ENCODE peak calls at places on chromosomes 6 and 20, in six cellular contexts. One of them, this sample, is unnamed.

GRCh38 chr6:97572943-97573342 is 289.9 kb upstream of the MMS22L start:
- DNase-seq in GM23248: no peak
- DNase-seq in neural progenitor cell: no peak
- DNase-seq in hepatocyte: no peak
- DNase-seq in HCT116: no peak
- DNase-seq in GM23338: no peak
- DNase-seq in this sample: no peak

GRCh38 chr6:5012531-5012930 is 8.7 kb upstream of the RPP40 start:
- DNase-seq in hepatocyte: no peak
- DNase-seq in HCT116: no peak
- DNase-seq in GM23338: no peak
- DNase-seq in GM23248: peak; percentile 81
- DNase-seq in neural progenitor cell: no peak
- DNase-seq in this sample: no peak

GRCh38 chr6:2103644-2104523 is 141.5 kb downstream of the GMDS start:
- DNase-seq in GM23338: no peak
- DNase-seq in HCT116: peak; percentile 19
- DNase-seq in GM23248: peak; percentile 63
- DNase-seq in hepatocyte: peak; percentile 48
- DNase-seq in neural progenitor cell: no peak
- DNase-seq in this sample: peak; percentile 38

GRCh38 chr20:45765980-45766379 is 25.7 kb downstream of the WFDC3 start:
- DNase-seq in GM23338: peak; percentile 6
- DNase-seq in hepatocyte: no peak
- DNase-seq in GM23248: no peak
- DNase-seq in neural progenitor cell: no peak
- DNase-seq in HCT116: no peak
- DNase-seq in this sample: peak; percentile 5

GRCh38 chr6:27228963-27229477 is 18.5 kb upstream of the PRSS16 start:
- DNase-seq in hepatocyte: no peak
- DNase-seq in HCT116: no peak
- DNase-seq in GM23338: no peak
- DNase-seq in GM23248: no peak
- DNase-seq in neural progenitor cell: no peak
- DNase-seq in this sample: no peak

GRCh38 chr6:56374841-56375369 is 127.5 kb upstream of the COL21A1 start:
- DNase-seq in GM23338: no peak
- DNase-seq in HCT116: no peak
- DNase-seq in hepatocyte: no peak
- DNase-seq in neural progenitor cell: no peak
- DNase-seq in GM23248: peak; percentile 86
- DNase-seq in this sample: no peak

GRCh38 chr6:167350731-167351655 is 26.1 kb downstream of the TTLL2 start:
- DNase-seq in GM23338: peak; percentile 96
- DNase-seq in neural progenitor cell: peak; percentile 90
- DNase-seq in HCT116: peak; percentile 52
- DNase-seq in hepatocyte: peak; percentile 90
- DNase-seq in GM23248: peak; percentile 46
- DNase-seq in this sample: peak; percentile 36

GRCh38 chr20:17611290-17611539 is 41.3 kb downstream of the DSTN start:
- DNase-seq in GM23248: no peak
- DNase-seq in neural progenitor cell: no peak
- DNase-seq in GM23338: no peak
- DNase-seq in HCT116: no peak
- DNase-seq in hepatocyte: no peak
- DNase-seq in this sample: no peak

GRCh38 chr6:168437751-168438150 is 3.2 kb upstream of the SMOC2 start:
- DNase-seq in GM23248: no peak
- DNase-seq in GM23338: no peak
- DNase-seq in hepatocyte: no peak
- DNase-seq in HCT116: no peak
- DNase-seq in neural progenitor cell: no peak
- DNase-seq in this sample: no peak

GRCh38 chr6:71349395-71349794 is 60.8 kb downstream of the OGFRL1 start:
- DNase-seq in GM23338: peak; percentile 60
- DNase-seq in HCT116: peak; percentile 16
- DNase-seq in hepatocyte: peak; percentile 17
- DNase-seq in GM23248: peak; percentile 63
- DNase-seq in neural progenitor cell: peak; percentile 20
- DNase-seq in this sample: peak; percentile 61

GRCh38 chr6:133895573-133896343 is 6.8 kb downstream of the TCF21 start:
- DNase-seq in GM23338: peak; percentile 74
- DNase-seq in GM23248: peak; percentile 56
- DNase-seq in HCT116: no peak
- DNase-seq in hepatocyte: peak; percentile 32
- DNase-seq in neural progenitor cell: peak; percentile 63
- DNase-seq in this sample: no peak

GRCh38 chr6:111129003-111129402 is 41.7 kb downstream of the SLC16A10 start:
- DNase-seq in neural progenitor cell: no peak
- DNase-seq in HCT116: no peak
- DNase-seq in hepatocyte: no peak
- DNase-seq in GM23248: no peak
- DNase-seq in GM23338: no peak
- DNase-seq in this sample: no peak

GRCh38 chr6:69865126-69865525 is 1.2 kb upstream of the COL19A1 start:
- DNase-seq in GM23338: no peak
- DNase-seq in neural progenitor cell: no peak
- DNase-seq in HCT116: no peak
- DNase-seq in GM23248: peak; percentile 81
- DNase-seq in hepatocyte: no peak
- DNase-seq in this sample: no peak

GRCh38 chr20:44496976-44497375 is 21.3 kb downstream of the TTPAL start:
- DNase-seq in GM23248: peak; percentile 95
- DNase-seq in HCT116: peak; percentile 39
- DNase-seq in hepatocyte: no peak
- DNase-seq in neural progenitor cell: peak; percentile 37
- DNase-seq in GM23338: no peak
- DNase-seq in this sample: no peak

DNA sequence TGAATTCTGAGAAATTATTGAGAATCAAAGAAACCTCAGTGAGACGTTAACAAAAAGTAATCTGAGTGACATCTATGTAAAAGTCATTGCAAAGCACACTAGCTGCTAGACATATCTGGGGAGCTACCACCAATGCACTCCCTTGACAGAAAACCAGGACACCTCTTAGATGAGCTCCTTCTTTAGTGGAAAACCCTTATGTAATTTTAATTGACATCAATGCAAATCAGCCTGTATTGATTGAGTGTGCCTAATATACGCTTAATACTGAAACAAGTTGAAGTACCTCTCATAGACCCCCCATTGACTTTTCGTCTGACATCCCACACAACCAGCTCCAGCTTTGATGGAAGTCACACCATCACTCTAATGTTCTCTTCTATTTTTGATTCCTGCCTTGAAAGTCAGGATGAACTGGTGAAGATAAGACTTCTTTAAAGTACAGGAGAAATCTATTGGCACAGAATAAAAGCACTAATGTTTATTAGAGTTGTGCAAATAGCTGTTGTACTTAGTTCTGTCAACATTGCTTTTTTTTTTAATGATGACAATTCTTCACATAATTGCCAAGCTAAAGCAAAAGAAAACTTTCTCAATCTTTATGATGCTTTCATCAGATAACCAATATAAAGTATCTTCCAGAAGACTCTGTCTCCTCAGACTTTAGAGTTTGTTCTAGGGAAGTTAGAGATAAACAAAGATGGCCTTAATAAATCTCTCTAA is 98.0 kb upstream of the FAM8A1 start:
- DNase-seq in neural progenitor cell: no peak
- DNase-seq in hepatocyte: no peak
- DNase-seq in GM23248: no peak
- DNase-seq in HCT116: no peak
- DNase-seq in GM23338: no peak
- DNase-seq in this sample: no peak
- H3K27ac ChIP-seq in neural progenitor cell: no peak overlapping the region
- H3K27ac ChIP-seq in hepatocyte: no peak overlapping the region
- H3K27ac ChIP-seq in GM23248: no peak overlapping the region
- H3K27ac ChIP-seq in HCT116: no peak overlapping the region
- H3K27ac ChIP-seq in GM23338: no peak overlapping the region
- H3K27ac ChIP-seq in this sample: no peak overlapping the region

DNA sequence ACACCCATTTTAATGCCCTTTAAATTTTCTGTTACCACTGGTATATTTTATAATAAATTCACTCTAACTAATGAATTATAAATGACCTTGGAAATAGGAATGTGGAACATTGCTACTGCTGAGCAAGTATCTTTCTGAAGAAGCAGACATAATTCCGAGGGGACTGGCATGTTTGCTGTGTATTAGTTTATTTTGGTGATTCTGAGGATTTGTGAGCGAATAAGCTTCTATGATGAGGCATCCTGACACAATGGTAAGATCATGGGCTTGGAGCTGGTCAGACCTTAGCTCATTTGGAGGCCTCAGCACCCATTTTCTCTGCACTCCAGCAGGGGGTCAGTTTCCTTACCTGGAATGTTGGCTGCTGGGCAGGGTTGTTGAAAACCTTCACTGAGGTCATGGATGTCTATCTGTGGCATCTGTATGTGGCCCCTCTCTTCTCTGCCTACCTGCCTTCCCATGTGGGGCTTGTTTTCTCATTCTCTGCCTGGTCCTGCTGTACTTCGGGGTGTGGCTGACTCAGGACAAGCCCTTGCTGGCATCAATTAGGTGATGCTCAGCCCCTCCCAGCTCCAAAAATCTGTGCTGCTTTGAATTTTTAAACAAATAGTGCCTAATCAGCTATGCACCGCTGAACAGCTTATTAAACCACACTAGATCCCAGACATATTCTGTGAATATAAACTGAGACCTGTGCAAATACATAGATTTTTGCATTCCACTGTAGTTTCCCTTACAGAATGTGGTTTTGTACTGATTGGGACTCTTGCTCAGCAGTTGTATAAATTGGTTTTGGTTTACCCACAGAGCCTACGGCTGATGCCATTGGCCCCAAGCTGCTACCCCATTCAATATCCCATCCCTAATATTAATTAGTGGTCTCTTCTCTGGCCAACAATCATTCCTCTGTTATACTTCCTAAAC is 10.7 kb downstream of the ARID1B start:
- DNase-seq in neural progenitor cell: peak; percentile 16
- DNase-seq in GM23248: peak; percentile 37
- DNase-seq in GM23338: peak; percentile 31
- DNase-seq in hepatocyte: no peak
- DNase-seq in HCT116: no peak
- DNase-seq in this sample: peak; percentile 25
- H3K4me1 ChIP-seq in neural progenitor cell: peaks cover 55% of the 10 kb centered on the region
- H3K4me1 ChIP-seq in GM23248: peaks cover 18% of the 10 kb centered on the region
- H3K4me1 ChIP-seq in GM23338: peaks cover 73% of the 10 kb centered on the region
- H3K4me1 ChIP-seq in hepatocyte: peaks cover 24% of the 10 kb centered on the region
- H3K4me1 ChIP-seq in HCT116: no peaks in the 10 kb centered on the region
- H3K4me1 ChIP-seq in this sample: peaks cover 93% of the 10 kb centered on the region

DNA sequence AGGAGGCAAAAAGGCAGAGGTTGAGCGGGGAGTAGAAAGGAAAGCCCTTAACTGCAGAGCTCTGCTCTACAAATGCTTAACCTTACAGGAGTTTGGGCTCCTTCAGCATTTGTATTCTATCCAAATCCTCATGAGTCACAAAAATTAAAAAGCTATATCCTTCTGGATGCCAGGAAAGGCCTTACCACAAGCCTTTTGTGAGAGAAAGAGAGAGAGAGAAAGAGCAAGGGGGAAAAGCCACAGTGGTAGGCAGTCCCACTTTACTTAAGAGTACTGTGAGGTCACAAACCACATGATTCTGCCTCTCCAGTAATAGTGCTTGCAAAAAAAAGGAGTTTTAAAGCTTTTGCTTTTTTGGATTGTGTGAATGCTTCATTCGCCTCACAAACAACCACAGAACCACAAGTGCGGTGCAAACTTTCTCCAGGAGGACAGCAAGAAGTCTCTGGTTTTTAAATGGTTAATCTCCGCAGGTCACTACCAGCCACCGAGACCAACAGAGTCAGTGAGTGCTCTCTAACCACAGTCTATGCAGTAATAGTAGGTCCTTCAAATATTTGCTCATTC is at the start of gene RUNX2:
- DNase-seq in HCT116: no peak
- DNase-seq in GM23248: peak; percentile 83
- DNase-seq in GM23338: peak; percentile 28
- DNase-seq in neural progenitor cell: no peak
- DNase-seq in hepatocyte: peak; percentile 8
- DNase-seq in this sample: no peak
- TF ChIP-seq EZH2phosphoT487 in HCT116: no peak
- TF ChIP-seq EZH2phosphoT487 in GM23248: no peak
- TF ChIP-seq EZH2phosphoT487 in GM23338: no peak
- TF ChIP-seq EZH2phosphoT487 in neural progenitor cell: no peak
- TF ChIP-seq EZH2phosphoT487 in hepatocyte: no peak
- TF ChIP-seq EZH2phosphoT487 in this sample: no peak

DNA sequence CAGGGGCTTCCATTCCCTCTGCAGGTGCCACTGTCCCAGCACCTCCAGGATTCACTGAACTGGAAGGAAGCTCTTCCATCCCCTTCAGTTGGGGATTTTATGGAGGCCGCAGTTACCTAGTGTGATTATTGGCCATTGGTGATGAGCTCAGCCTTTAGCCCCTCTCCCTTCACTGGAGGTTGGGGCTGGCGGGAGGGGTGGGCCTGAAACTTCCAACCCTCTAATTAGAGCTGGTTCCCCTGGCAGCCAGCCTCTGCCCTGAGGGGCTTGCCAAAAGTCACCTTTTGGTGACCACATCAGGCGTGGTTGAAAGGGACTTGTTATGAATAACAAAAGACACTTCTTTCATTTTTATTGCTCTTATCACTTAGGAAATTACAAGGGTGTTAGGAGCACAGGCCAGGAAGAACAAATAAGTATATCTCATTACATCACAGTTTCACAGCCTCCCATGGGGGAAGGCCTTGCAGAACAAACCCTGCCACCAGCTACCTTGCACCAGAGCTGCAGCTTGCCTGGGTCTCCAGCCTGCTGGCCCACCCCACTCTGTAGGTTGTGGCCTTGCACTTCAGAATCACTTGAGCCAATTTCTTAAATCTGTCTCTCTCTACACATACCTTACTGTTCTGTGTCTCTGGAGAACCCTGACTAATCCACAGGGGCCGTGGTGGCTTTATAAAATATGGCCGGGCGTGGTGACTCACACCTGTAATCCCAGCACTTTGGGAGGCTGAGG is 5.0 kb downstream of the PYGB start:
- DNase-seq in GM23338: no peak
- DNase-seq in HCT116: no peak
- DNase-seq in GM23248: no peak
- DNase-seq in neural progenitor cell: no peak
- DNase-seq in hepatocyte: peak; percentile 28
- DNase-seq in this sample: no peak
- H3K27ac ChIP-seq in GM23338: no peak overlapping the region
- H3K27ac ChIP-seq in HCT116: peak overlapping the region; percentile 23
- H3K27ac ChIP-seq in GM23248: no peak overlapping the region
- H3K27ac ChIP-seq in neural progenitor cell: no peak overlapping the region
- H3K27ac ChIP-seq in hepatocyte: peak overlapping the region; percentile 76
- H3K27ac ChIP-seq in this sample: no peak overlapping the region

GRCh38 chr6:190596-191395 is 101.5 kb upstream of the DUSP22 start:
- DNase-seq in HCT116: no peak
- DNase-seq in hepatocyte: no peak
- DNase-seq in neural progenitor cell: peak; percentile 16
- DNase-seq in GM23248: no peak
- DNase-seq in GM23338: peak; percentile 33
- DNase-seq in this sample: peak; percentile 61

GRCh38 chr6:193773-194310 is 98.4 kb upstream of the DUSP22 start:
- DNase-seq in GM23338: no peak
- DNase-seq in GM23248: no peak
- DNase-seq in HCT116: no peak
- DNase-seq in hepatocyte: no peak
- DNase-seq in neural progenitor cell: no peak
- DNase-seq in this sample: peak; percentile 72

GRCh38 chr6:191487-192312 is 100.6 kb upstream of the DUSP22 start:
- DNase-seq in hepatocyte: no peak
- DNase-seq in GM23248: no peak
- DNase-seq in neural progenitor cell: no peak
- DNase-seq in HCT116: no peak
- DNase-seq in GM23338: no peak
- DNase-seq in this sample: no peak

GRCh38 chr6:193180-193579 is 99.1 kb upstream of the DUSP22 start:
- DNase-seq in HCT116: no peak
- DNase-seq in neural progenitor cell: no peak
- DNase-seq in GM23248: no peak
- DNase-seq in hepatocyte: no peak
- DNase-seq in GM23338: no peak
- DNase-seq in this sample: no peak

GRCh38 chr6:192313-192664 is 100.0 kb upstream of the DUSP22 start:
- DNase-seq in HCT116: no peak
- DNase-seq in GM23338: no peak
- DNase-seq in neural progenitor cell: no peak
- DNase-seq in GM23248: no peak
- DNase-seq in hepatocyte: no peak
- DNase-seq in this sample: no peak
- H3K4me1 ChIP-seq in HCT116: no peaks in the 10 kb centered on the region
- H3K4me1 ChIP-seq in GM23338: no peaks in the 10 kb centered on the region
- H3K4me1 ChIP-seq in neural progenitor cell: peaks cover under 1% of the 10 kb centered on the region
- H3K4me1 ChIP-seq in GM23248: no peaks in the 10 kb centered on the region
- H3K4me1 ChIP-seq in hepatocyte: peaks cover 5% of the 10 kb centered on the region
- H3K4me1 ChIP-seq in this sample: peaks cover 63% of the 10 kb centered on the region

This sample was measured in OCI-LY7.